ENCODE peak calls at places on chromosomes 3 and 15, in five cellular contexts. H is LoVo; K is MG63; X is activated T-cell treated with anti-CD3 and anti-CD28 coated beads for 1 hour; T is activated CD4-positive, alpha-beta T cell treated with anti-CD3 and anti-CD28 coated beads, Interleukin-2, amount 50 U/mL, for 48 hours. C is an unnamed sample.

GRCh38 chr15:64247535-64247905 is 84.7 kb upstream of the PPIB start:
- DNase-seq in X (no peak), K (no peak), H (no peak), T (no peak), C (no peak)

GRCh38 chr3:197750863-197751737 is 1.4 kb downstream of the FYTTD1 start:
- DNase-seq in K (peak; percentile 73), H (no peak), T (peak; percentile 56), X (peak; percentile 12), C (peak; percentile 43)

GRCh38 chr3:36373661-36374060 is 6.6 kb upstream of the STAC start:
- DNase-seq in H (no peak), K (no peak), X (no peak), T (no peak), C (no peak)

GRCh38 chr3:122916580-122916979 is 111.0 kb downstream of the SEMA5B start:
- DNase-seq in X (no peak), T (no peak), K (no peak), H (no peak), C (no peak)

GRCh38 chr3:118400086-118400485 is 634.6 kb downstream of the IGSF11 start:
- DNase-seq in H (no peak), T (no peak), X (no peak), K (no peak), C (no peak)

GRCh38 chr3:159779883-159780282 is 208.8 kb upstream of the IL12A start:
- DNase-seq in X (no peak), K (no peak), H (no peak), T (no peak), C (no peak)

GRCh38 chr15:75945953-75946352 is 42.3 kb downstream of the FBXO22 start:
- DNase-seq in X (no peak), H (no peak), K (no peak), T (no peak), C (peak; percentile 66)

GRCh38 chr3:57100046-57100695 is 39.7 kb downstream of the SPATA12 start:
- DNase-seq in T (peak; percentile 64), H (peak; percentile 74), K (peak; percentile 32), X (peak; percentile 44), C (peak; percentile 78)

GRCh38 chr15:61764981-61765380 is 295.3 kb downstream of the VPS13C start:
- DNase-seq in K (no peak), H (no peak), X (no peak), T (no peak), C (no peak)